ENCODE peak calls at places on chromosome 7, in four cellular contexts. L is K562, D is GM12878, J is HCT116. Z is an unnamed sample.

GRCh38 chr7:147413243-147413642 is 1177.3 kb upstream of the C7orf33 start:
- DNase-seq in L (no peak), J (no peak), D (no peak), Z (no peak)

GRCh38 chr7:6149996-6150395 is 118.8 kb downstream of the ANKRD61 start:
- DNase-seq in L (no peak), J (no peak), D (no peak), Z (no peak)

GRCh38 chr7:27132214-27132613 is 1.7 kb upstream of the HOXA4 start:
- DNase-seq in L (no peak), J (no peak), D (no peak), Z (no peak)

GRCh38 chr7:66186991-66187390 is 18.1 kb upstream of the TPST1 start:
- DNase-seq in D (no peak), L (no peak), J (no peak), Z (no peak)

GRCh38 chr7:151286148-151286547 is 37.7 kb upstream of the SMARCD3 start:
- DNase-seq in J (no peak), L (no peak), D (no peak), Z (no peak)

GRCh38 chr7:137867289-137867688 is 20.5 kb upstream of the DGKI start:
- DNase-seq in L (no peak), J (no peak), D (no peak), Z (no peak)

GRCh38 chr7:150968698-150969482 is 9.2 kb downstream of the KCNH2 start:
- DNase-seq in L (peak), D (no peak), J (no peak), Z (no peak)

GRCh38 chr7:47548546-47548945 is 33.4 kb downstream of the TNS3 start:
- DNase-seq in L (no peak), J (no peak), D (no peak), Z (no peak)

GRCh38 chr7:55224810-55225209 is 140.3 kb upstream of the LANCL2 start:
- DNase-seq in D (no peak), L (no peak), J (no peak), Z (no peak)

GRCh38 chr7:1156782-1157535 is 3.0 kb downstream of the ZFAND2A start:
- DNase-seq in L (peak), J (no peak), D (no peak), Z (no peak)

GRCh38 chr7:80935971-80936370 is 17.1 kb upstream of the SEMA3C start:
- DNase-seq in L (no peak), D (no peak), J (no peak), Z (no peak)

GRCh38 chr7:19146699-19147098 is 1.5 kb upstream of the FERD3L start:
- DNase-seq in D (no peak), J (no peak), L (no peak), Z (no peak)

GRCh38 chr7:25619963-25620799 is 391.9 kb upstream of the NPVF start:
- DNase-seq in J (no peak), L (no peak), D (no peak), Z (no peak)

GRCh38 chr7:135716677-135717238 is 11.2 kb downstream of the SLC13A4 start:
- DNase-seq in D (no peak), L (no peak), J (no peak), Z (no peak)

GRCh38 chr7:84060760-84061261 is 133.8 kb downstream of the SEMA3A start:
- DNase-seq in J (no peak), D (no peak), L (no peak), Z (no peak)

GRCh38 chr7:8189615-8190014 is 72.4 kb downstream of the ICA1 start:
- DNase-seq in L (no peak), J (no peak), D (no peak), Z (peak)

GRCh38 chr7:55423277-55423711 is 58.2 kb downstream of the LANCL2 start:
- DNase-seq in J (no peak), D (no peak), L (no peak), Z (no peak)

GRCh38 chr7:134703781-134704180 is 57.1 kb downstream of the BPGM start:
- DNase-seq in D (no peak), J (no peak), L (no peak), Z (peak)

GRCh38 chr7:10592604-10593003 is 381.1 kb upstream of the PHF14 start:
- DNase-seq in D (no peak), L (no peak), J (no peak), Z (no peak)

GRCh38 chr7:142891490-142892082 is 6.0 kb upstream of the TRPV6 start:
- DNase-seq in D (no peak), L (no peak), J (no peak), Z (no peak)

GRCh38 chr7:105617280-105618015 is 36.2 kb upstream of the EFCAB10 start:
- DNase-seq in L (no peak), J (no peak), D (no peak), Z (no peak)

GRCh38 chr7:28580626-28581025 is 168.3 kb downstream of the CREB5 start:
- DNase-seq in D (no peak), L (no peak), J (no peak), Z (no peak)

GRCh38 chr7:130369110-130369711 is 11.1 kb upstream of the CPA1 start:
- DNase-seq in D (no peak), J (no peak), L (no peak), Z (no peak)

GRCh38 chr7:74412061-74412460 is 41.6 kb upstream of the GTF2IRD1 start:
- DNase-seq in D (no peak), J (no peak), L (peak), Z (no peak)

GRCh38 chr7:153193144-153193595 is 433.6 kb downstream of the ACTR3B start:
- DNase-seq in D (no peak), L (peak), J (no peak), Z (peak)

GRCh38 chr7:20440472-20441105 is 109.9 kb downstream of the ITGB8 start:
- DNase-seq in J (peak), L (peak), D (no peak), Z (peak)

GRCh38 chr7:51160990-51161615 is 155.5 kb downstream of the COBL start:
- DNase-seq in J (peak), L (peak), D (no peak), Z (peak)

GRCh38 chr7:101901661-101902491 is 84.5 kb downstream of the CUX1 start:
- DNase-seq in L (no peak), J (no peak), D (no peak), Z (no peak)

GRCh38 chr7:76074972-76075370 is 27.1 kb downstream of the MDH2 start:
- DNase-seq in D (no peak), J (no peak), L (no peak), Z (no peak)

GRCh38 chr7:7449055-7449454 is 86.6 kb downstream of the COL28A1 start:
- DNase-seq in L (no peak), J (no peak), D (no peak), Z (no peak)

GRCh38 chr7:106775552-106775936 is 89.5 kb upstream of the PIK3CG start:
- DNase-seq in D (no peak), J (peak), L (peak), Z (no peak)

GRCh38 chr7:341841-342638 is 52.1 kb downstream of the FOXL3 start:
- DNase-seq in L (no peak), D (no peak), J (no peak), Z (no peak)

GRCh38 chr7:85851571-85852193 is 664.8 kb upstream of the SEMA3D start:
- DNase-seq in J (peak), D (no peak), L (no peak), Z (peak)

GRCh38 chr7:157684157-157684595 is 347.4 kb downstream of the DNAJB6 start:
- DNase-seq in L (no peak), D (no peak), J (no peak), Z (peak)

GRCh38 chr7:19284596-19285300 is 139.5 kb upstream of the FERD3L start:
- DNase-seq in D (no peak), J (no peak), L (no peak), Z (no peak)

GRCh38 chr7:131279044-131279443 is 48.6 kb upstream of the MKLN1 start:
- DNase-seq in D (no peak), L (no peak), J (no peak), Z (no peak)

GRCh38 chr7:143259765-143260164 is 3.5 kb upstream of the GSTK1 start:
- DNase-seq in D (no peak), L (no peak), J (peak), Z (no peak)

GRCh38 chr7:140611641-140612040 is 29.0 kb downstream of the DENND2A start:
- DNase-seq in J (no peak), L (no peak), D (no peak), Z (no peak)
- TF ChIP-seq ZNF274 in J (no peak), L (no peak), D (no peak), Z (no peak)

DNA sequence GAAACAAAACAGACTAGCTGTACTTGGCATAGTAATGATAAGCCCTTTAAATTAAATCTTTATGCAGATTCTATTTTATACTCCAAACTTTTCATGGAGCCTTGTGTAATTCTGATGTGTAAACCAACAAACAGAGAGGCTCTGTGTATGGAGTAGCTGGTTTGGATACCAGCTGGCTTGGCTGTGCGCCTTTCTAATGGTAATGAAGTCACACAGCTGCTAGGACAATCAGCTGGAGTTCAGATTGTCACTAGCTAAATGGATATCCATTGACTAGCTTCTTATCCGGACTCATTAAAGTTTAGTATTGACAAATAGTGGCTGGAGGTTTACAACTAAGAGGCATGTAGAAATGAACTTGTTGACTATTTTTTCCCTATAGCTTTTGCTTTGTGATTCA is 398.4 kb downstream of the DGKB start:
- DNase-seq in J (no peak), L (no peak), D (no peak), Z (peak)
- TF ChIP-seq ZNF274 in J (no peak), L (no peak), D (no peak), Z (no peak)

DNA sequence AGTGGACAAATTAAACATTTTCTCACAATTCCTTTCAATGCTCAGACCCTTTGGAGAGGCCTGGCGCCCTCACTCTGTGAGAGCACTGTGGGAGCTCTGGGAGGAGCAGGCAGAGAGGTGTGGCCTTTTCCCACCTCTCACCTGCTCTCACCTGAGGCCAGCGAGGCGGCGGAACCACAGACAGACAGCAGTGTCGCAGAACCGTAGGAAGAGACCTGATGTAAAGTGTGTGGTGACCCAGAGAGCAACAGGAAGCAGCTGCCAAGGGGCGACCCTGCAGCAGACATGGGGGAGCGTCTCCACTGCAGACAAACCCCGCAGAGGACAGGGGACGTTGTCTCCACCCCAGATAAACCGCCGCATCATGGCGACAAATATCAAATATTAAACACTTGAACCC is 15.6 kb upstream of the PARP12 start:
- DNase-seq in D (no peak), J (no peak), L (no peak), Z (no peak)
- TF ChIP-seq ZNF274 in D (no peak), J (no peak), L (no peak), Z (no peak)

DNA sequence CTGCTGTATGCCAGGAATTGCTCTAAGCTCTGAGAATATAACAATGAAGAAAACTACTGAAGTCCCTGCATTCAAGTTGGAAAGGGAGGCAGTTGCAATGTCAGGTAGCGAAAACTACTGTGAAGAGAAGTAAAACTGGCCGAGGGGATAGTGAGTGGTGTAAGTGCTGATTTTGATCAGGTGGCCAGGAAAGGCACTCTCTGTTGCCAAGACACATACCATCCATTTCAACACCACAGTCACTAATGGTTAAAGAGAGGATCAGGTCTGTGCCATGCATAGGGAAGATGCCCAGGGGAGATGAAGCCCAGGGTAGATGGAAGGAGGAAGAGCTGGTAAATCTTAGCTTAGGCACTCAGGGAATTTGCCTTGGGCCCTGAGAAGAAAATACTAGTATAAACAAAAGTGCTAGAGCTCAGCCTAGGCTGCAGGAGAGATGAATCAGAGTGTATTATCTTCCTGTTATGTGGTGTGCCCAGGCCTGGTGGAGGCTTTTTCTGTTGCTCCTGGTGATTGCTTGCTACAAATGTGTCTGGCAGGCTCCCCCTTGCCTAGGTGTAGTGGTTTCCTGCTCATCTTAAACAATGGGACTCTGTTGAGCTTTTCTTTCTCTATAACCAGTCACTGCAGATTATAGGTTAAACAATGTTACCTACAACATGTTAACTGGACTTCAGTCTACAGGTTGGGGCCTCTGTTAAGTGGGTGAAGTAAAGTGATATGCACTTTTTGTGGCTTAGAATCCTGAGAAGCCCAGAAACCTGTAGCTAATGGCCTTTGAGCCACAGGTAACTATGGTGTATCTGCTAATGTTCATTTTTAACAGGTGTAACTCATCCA is 125.5 kb downstream of the LRRC4 start:
- DNase-seq in D (no peak), L (no peak), J (no peak), Z (no peak)
- TF ChIP-seq ZNF274 in D (no peak), L (no peak), J (no peak), Z (no peak)

DNA sequence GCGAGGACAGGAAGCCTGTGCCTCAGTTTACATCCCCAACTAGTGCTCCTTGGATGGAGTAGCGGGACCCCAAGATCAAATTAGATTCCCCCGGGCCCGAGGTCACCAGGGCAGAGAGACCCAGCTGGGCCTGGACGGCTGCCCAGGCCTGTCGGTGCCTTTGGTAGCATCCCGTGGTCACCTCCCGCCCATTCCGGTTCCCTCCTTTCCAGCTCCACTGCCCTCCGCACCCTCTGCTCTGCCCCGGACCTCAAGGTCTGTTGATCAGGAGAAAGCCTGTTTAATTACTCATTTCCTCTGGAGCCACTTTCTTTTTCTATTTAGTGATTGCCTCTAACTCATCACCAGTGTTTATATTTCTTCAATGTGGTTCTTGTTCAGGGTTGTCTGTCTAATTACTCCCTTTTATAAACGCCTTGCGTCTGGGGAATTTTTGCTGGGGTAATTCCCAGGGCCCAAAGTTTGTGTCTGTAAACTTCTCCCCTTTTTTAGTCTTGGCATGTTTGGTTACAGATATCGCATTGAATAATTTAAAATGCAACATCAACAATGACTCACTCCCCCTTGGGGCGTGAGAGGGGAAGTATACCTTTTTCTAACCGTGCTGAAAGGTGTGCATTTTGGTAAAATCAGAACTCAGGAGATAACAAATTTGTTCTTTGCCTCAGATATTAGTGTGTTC is 1.9 kb downstream of the FOXK1 start:
- DNase-seq in L (no peak), D (peak), J (no peak), Z (no peak)
- TF ChIP-seq ZNF274 in L (no peak), D (no peak), J (no peak), Z (no peak)

GRCh38 chr7:156475666-156476065 is 164.9 kb upstream of the RNF32 start:
- DNase-seq in D (no peak), J (peak), L (no peak), Z (peak)

GRCh38 chr7:156474241-156474743 is 166.3 kb upstream of the RNF32 start:
- DNase-seq in D (peak), L (no peak), J (no peak), Z (no peak)

GRCh38 chr7:156475179-156475578 is 165.4 kb upstream of the RNF32 start:
- DNase-seq in L (no peak), J (no peak), D (peak), Z (no peak)

GRCh38 chr7:156472267-156472666 is 168.3 kb upstream of the RNF32 start:
- DNase-seq in J (no peak), L (no peak), D (no peak), Z (no peak)

DNA sequence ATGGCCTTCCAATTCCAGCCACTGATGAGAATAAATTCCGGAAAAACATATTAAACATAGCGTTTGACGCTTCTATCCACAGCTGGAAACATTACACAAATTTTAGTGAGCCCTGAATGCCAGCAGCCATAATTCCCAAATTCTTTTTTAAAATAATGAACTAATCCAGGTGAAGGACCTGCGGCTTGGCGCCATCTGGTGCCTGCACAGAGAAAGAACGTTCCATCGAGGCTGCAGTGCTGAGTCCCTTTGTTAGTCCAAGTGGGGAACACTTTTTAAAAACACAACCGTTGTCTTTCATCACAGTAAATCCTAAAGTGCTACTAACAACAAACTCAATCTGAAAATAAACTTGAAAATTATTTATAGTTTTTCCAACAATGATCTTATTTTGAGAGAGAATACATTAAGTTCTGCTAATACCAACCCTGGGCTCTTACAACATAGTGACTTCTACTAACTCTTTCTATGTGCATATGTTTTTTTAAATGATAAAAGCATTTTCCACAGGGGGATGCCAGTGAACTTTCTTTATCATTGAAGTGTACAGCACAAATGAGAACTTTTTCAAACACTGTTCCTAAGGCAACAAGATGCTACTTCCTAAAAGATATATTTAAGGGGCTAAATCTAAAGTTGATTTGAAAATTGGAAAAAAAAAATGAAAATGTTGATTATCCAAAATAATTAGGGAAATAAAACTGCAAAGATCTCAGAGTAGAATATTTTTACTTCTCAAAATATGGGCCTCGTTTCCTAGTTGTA is 166.9 kb upstream of the RNF32 start:
- DNase-seq in J (peak), L (peak), D (no peak), Z (peak)
- TF ChIP-seq ZNF274 in J (no peak), L (no peak), D (no peak), Z (no peak)

GRCh38 chr7:93046641-93047040 is 71.1 kb downstream of the SAMD9 start:
- DNase-seq in J (no peak), L (peak), D (no peak), Z (no peak)
- TF ChIP-seq ZNF274 in J (no peak), L (no peak), D (no peak), Z (no peak)

Z was measured in NT2/D1.